ENCODE peak calls at places on chromosomes 3 and 15, in nine cellular contexts. V, X, P, N, F, G, B, E and D are unnamed samples.

GRCh38 chr3:33054100-33055097 is 42.5 kb downstream of the GLB1 start:
- DNase-seq in V (no peak), X (no peak), P (no peak), N (no peak), F (no peak), G (no peak), B (no peak), E (no peak), D (no peak)

GRCh38 chr3:116453676-116454346 is 8.5 kb upstream of the LSAMP start:
- DNase-seq in V (no peak), X (no peak), P (peak), N (no peak), F (peak), G (no peak), B (no peak), E (no peak), D (no peak)

GRCh38 chr3:32733631-32734229 is 48.7 kb downstream of the CNOT10 start:
- DNase-seq in V (no peak), X (peak), P (peak), N (peak), F (peak), G (peak), B (no peak), E (no peak), D (peak)

GRCh38 chr3:150253622-150254021 is 154.5 kb upstream of the TSC22D2 start:
- DNase-seq in V (no peak), X (no peak), P (peak), N (no peak), F (no peak), G (no peak), B (no peak), E (no peak), D (peak)

GRCh38 chr3:45497963-45498362 is 96.6 kb upstream of the LIMD1 start:
- DNase-seq in V (peak), X (no peak), P (no peak), N (no peak), F (no peak), G (no peak), B (no peak), E (peak), D (peak)

GRCh38 chr3:55951371-55951770 is 464.3 kb upstream of the WNT5A start:
- DNase-seq in V (no peak), X (no peak), P (no peak), N (no peak), F (no peak), G (no peak), B (no peak), E (no peak), D (no peak)

GRCh38 chr15:40250304-40250656 is 11.4 kb downstream of the PAK6 start:
- DNase-seq in V (no peak), X (no peak), P (no peak), N (no peak), F (no peak), G (no peak), B (no peak), E (no peak), D (no peak)

GRCh38 chr3:172388412-172389078 is 59.7 kb downstream of the GHSR start:
- DNase-seq in V (no peak), X (no peak), P (no peak), N (no peak), F (no peak), G (no peak), B (no peak), E (no peak), D (no peak)

GRCh38 chr3:14772533-14773138 is 46.1 kb upstream of the FGD5 start:
- DNase-seq in V (no peak), X (no peak), P (no peak), N (no peak), F (no peak), G (no peak), B (peak), E (no peak), D (no peak)

GRCh38 chr3:177878192-177878591 is 658.0 kb upstream of the KCNMB2 start:
- DNase-seq in V (no peak), X (no peak), P (no peak), N (no peak), F (no peak), G (no peak), B (no peak), E (no peak), D (no peak)

GRCh38 chr3:182259579-182259978 is 533.7 kb upstream of the ATP11B start:
- DNase-seq in V (no peak), X (no peak), P (no peak), N (no peak), F (no peak), G (no peak), B (no peak), E (no peak), D (peak)

GRCh38 chr15:31393441-31394091 is 66.9 kb downstream of the KLF13 start:
- DNase-seq in V (no peak), X (no peak), P (no peak), N (no peak), F (no peak), G (peak), B (no peak), E (no peak), D (no peak)

GRCh38 chr3:72580246-72580756 is 267.9 kb downstream of the SHQ1 start:
- DNase-seq in V (no peak), X (no peak), P (no peak), N (no peak), F (no peak), G (no peak), B (no peak), E (no peak), D (no peak)

GRCh38 chr3:184399410-184399809 is 19.6 kb downstream of the CHRD start:
- DNase-seq in V (no peak), X (peak), P (peak), N (no peak), F (peak), G (no peak), B (no peak), E (no peak), D (peak)

GRCh38 chr3:195906865-195907729 is 1.3 kb downstream of the TNK2 start:
- DNase-seq in V (peak), X (no peak), P (no peak), N (no peak), F (no peak), G (peak), B (peak), E (peak), D (no peak)

GRCh38 chr15:31483053-31483923 is 156.7 kb downstream of the KLF13 start:
- DNase-seq in V (peak), X (no peak), P (no peak), N (no peak), F (no peak), G (peak), B (peak), E (peak), D (peak)

GRCh38 chr3:126259411-126260391 is 79.3 kb upstream of the ALDH1L1 start:
- DNase-seq in V (no peak), X (no peak), P (peak), N (peak), F (peak), G (no peak), B (no peak), E (no peak), D (peak)

GRCh38 chr3:30299674-30300423 is 306.6 kb upstream of the TGFBR2 start:
- DNase-seq in V (no peak), X (no peak), P (no peak), N (no peak), F (no peak), G (no peak), B (no peak), E (no peak), D (no peak)

GRCh38 chr3:53974314-53974713 is 82.7 kb upstream of the SELENOK start:
- DNase-seq in V (no peak), X (no peak), P (no peak), N (no peak), F (peak), G (no peak), B (no peak), E (no peak), D (no peak)

GRCh38 chr3:193869221-193870201 is 266.4 kb upstream of the HES1 start:
- DNase-seq in V (no peak), X (peak), P (peak), N (peak), F (peak), G (no peak), B (peak), E (no peak), D (peak)

GRCh38 chr3:187838016-187838535 is 92.8 kb upstream of the BCL6 start:
- DNase-seq in V (no peak), X (no peak), P (no peak), N (no peak), F (no peak), G (no peak), B (no peak), E (no peak), D (no peak)

GRCh38 chr3:120908803-120909601 is 997 bp downstream of the STXBP5L start:
- DNase-seq in V (no peak), X (no peak), P (no peak), N (no peak), F (no peak), G (peak), B (no peak), E (no peak), D (no peak)

GRCh38 chr15:55222588-55222987 is 25.8 kb upstream of the RSL24D1 start:
- DNase-seq in V (no peak), X (no peak), P (no peak), N (no peak), F (no peak), G (peak), B (no peak), E (no peak), D (no peak)

GRCh38 chr3:37458162-37458895 is 283.9 kb upstream of the LRRFIP2 start:
- DNase-seq in V (no peak), X (no peak), P (no peak), N (no peak), F (no peak), G (no peak), B (no peak), E (no peak), D (no peak)